ENCODE peak calls at places on chromosome 2, in four cellular contexts. C, Q, Y and B are unnamed samples.

GRCh38 chr2:129775941-129776653 is 203.4 kb upstream of the RAB6C start:
- DNase-seq in C (no peak), Q (no peak), Y (no peak), B (no peak)

GRCh38 chr2:36520431-36520830 is 77.5 kb downstream of the FEZ2 start:
- DNase-seq in C (no peak), Q (no peak), Y (no peak), B (no peak)

GRCh38 chr2:108396845-108397244 is 19.1 kb downstream of the SULT1C4 start:
- DNase-seq in C (peak; percentile 47), Q (peak; percentile 12), Y (no peak), B (no peak)

GRCh38 chr2:67755511-67755910 is 307.3 kb downstream of the C1D start:
- DNase-seq in C (no peak), Q (peak; percentile 64), Y (no peak), B (no peak)

GRCh38 chr2:224072541-224073188 is 33.6 kb upstream of the SERPINE2 start:
- DNase-seq in C (peak; percentile 14), Q (no peak), Y (no peak), B (no peak)

GRCh38 chr2:238457927-238458324 is 31.2 kb downstream of the ASB1 start:
- DNase-seq in C (no peak), Q (no peak), Y (no peak), B (no peak)

GRCh38 chr2:190668892-190669291 is 20.0 kb downstream of the NAB1 start:
- DNase-seq in C (no peak), Q (no peak), Y (no peak), B (no peak)

GRCh38 chr2:121388371-121388770 is 103.4 kb upstream of the TFCP2L1 start:
- DNase-seq in C (no peak), Q (no peak), Y (no peak), B (no peak)

GRCh38 chr2:63582873-63583272 is 5.4 kb downstream of the WDPCP start:
- DNase-seq in C (no peak), Q (no peak), Y (no peak), B (no peak)

GRCh38 chr2:180050246-180050645 is 43.1 kb upstream of the CWC22 start:
- DNase-seq in C (peak; percentile 59), Q (no peak), Y (no peak), B (no peak)